ENCODE peak calls at places on chromosomes 11 and 22, in five cellular contexts. Z is psoas muscle, W is H9, O is M059J, P is dorsolateral prefrontal cortex. F is an unnamed sample.

GRCh38 chr11:123063396-123064267 is 1.7 kb upstream of the HSPA8 start:
- DNase-seq in Z (peak; percentile 40), W (no peak), O (peak; percentile 57), P (peak; percentile 37), F (peak; percentile 61)

GRCh38 chr22:37912171-37912570 is 6.1 kb downstream of the MICALL1 start:
- DNase-seq in Z (no peak), W (no peak), O (no peak), P (no peak), F (no peak)

GRCh38 chr11:95108671-95109551 is 19.3 kb downstream of the ENDOD1 start:
- DNase-seq in Z (no peak), W (no peak), O (peak; percentile 17), P (no peak), F (no peak)

GRCh38 chr11:76241243-76242000 is 35.1 kb upstream of the WNT11 start:
- DNase-seq in Z (peak; percentile 9), W (no peak), O (no peak), P (no peak), F (no peak)

GRCh38 chr11:102446606-102447005 is 6.0 kb downstream of the TMEM123 start:
- DNase-seq in Z (no peak), W (no peak), O (peak; percentile 92), P (no peak), F (no peak)

GRCh38 chr11:126162286-126163030 is 49.0 kb downstream of the RPUSD4 start:
- DNase-seq in Z (no peak), W (no peak), O (no peak), P (no peak), F (no peak)

GRCh38 chr22:38963872-38964271 is 6.5 kb downstream of the APOBEC3A start:
- DNase-seq in Z (no peak), W (no peak), O (no peak), P (no peak), F (no peak)

GRCh38 chr11:55707029-55707428 is 45.0 kb downstream of the OR4C6 start:
- DNase-seq in Z (no peak), W (no peak), O (peak; percentile 23), P (no peak), F (no peak)

GRCh38 chr11:113839842-113840241 is 35.5 kb downstream of the USP28 start:
- DNase-seq in Z (no peak), W (no peak), O (no peak), P (no peak), F (no peak)

GRCh38 chr22:28884754-28885375 is 1.5 kb downstream of the ZNRF3 start:
- DNase-seq in Z (no peak), W (no peak), O (no peak), P (peak; percentile 22), F (no peak)

GRCh38 chr11:129416080-129416820 is 40.6 kb downstream of the BARX2 start:
- DNase-seq in Z (no peak), W (no peak), O (no peak), P (no peak), F (no peak)

GRCh38 chr22:48474881-48475280 is 1352.8 kb downstream of the BRD1 start:
- DNase-seq in Z (no peak), W (peak; percentile 10), O (no peak), P (no peak), F (no peak)

GRCh38 chr11:119436093-119436492 is 13.1 kb upstream of the THY1 start:
- DNase-seq in Z (no peak), W (no peak), O (no peak), P (no peak), F (no peak)

GRCh38 chr22:40325315-40325714 is 21.0 kb upstream of the ADSL start:
- DNase-seq in Z (no peak), W (no peak), O (no peak), P (no peak), F (no peak)

GRCh38 chr11:6319001-6319878 is 1.1 kb downstream of the CAVIN3 start:
- DNase-seq in Z (peak; percentile 56), W (peak; percentile 59), O (no peak), P (peak; percentile 36), F (no peak)

GRCh38 chr11:86869531-86869930 is 69.2 kb downstream of the PRSS23 start:
- DNase-seq in Z (no peak), W (no peak), O (no peak), P (no peak), F (no peak)

GRCh38 chr11:33742249-33742851 is 6.1 kb upstream of the CD59 start:
- DNase-seq in Z (no peak), W (no peak), O (peak; percentile 39), P (no peak), F (no peak)

GRCh38 chr11:85875505-85875904 is 20.3 kb downstream of the CCDC83 start:
- DNase-seq in Z (no peak), W (no peak), O (peak; percentile 49), P (no peak), F (no peak)

GRCh38 chr11:117679464-117679863 is 117.6 kb downstream of the DSCAML1 start:
- DNase-seq in Z (no peak), W (no peak), O (no peak), P (no peak), F (no peak)

GRCh38 chr22:22882033-22882717 is 5.4 kb upstream of the IGLL5 start:
- DNase-seq in Z (no peak), W (peak; percentile 61), O (no peak), P (no peak), F (no peak)

F was measured in anterior cingulate cortex.